ENCODE peak calls at places on chromosomes 6 and 20, in ten cellular contexts. J is lower lobe of right lung; R is WERI-Rb-1; Q is psoas muscle; N is right cardiac atrium; F is effector memory CD4-positive, alpha-beta T cell; Y is uterus; H is CD8-positive, alpha-beta memory T cell; W is transverse colon; A is pancreas. V is an unnamed sample.
A peak's percentile ranks its signal among the peaks of the same experiment; 100 is the strongest.

GRCh38 chr6:92352130-92352529 is 1067.2 kb downstream of the EPHA7 start:
- DNase-seq in J (no peak), R (no peak), Q (no peak), N (no peak), F (no peak), Y (no peak), H (no peak), W (no peak), A (no peak), V (no peak)

GRCh38 chr6:39075010-39075738 is 26.6 kb downstream of the GLP1R start:
- DNase-seq in J (no peak), R (peak; percentile 6), Q (no peak), N (peak; percentile 29), F (no peak), Y (no peak), H (no peak), W (no peak), A (no peak), V (peak; percentile 31)

GRCh38 chr6:165733487-165733791 is 70.4 kb upstream of the PDE10A start:
- DNase-seq in J (no peak), R (no peak), Q (no peak), N (no peak), F (no peak), Y (no peak), H (no peak), W (no peak), A (no peak), V (no peak)

GRCh38 chr6:36226648-36227047 is 30.1 kb downstream of the BRPF3 start:
- DNase-seq in J (no peak), R (no peak), Q (no peak), N (no peak), F (no peak), Y (no peak), H (no peak), W (no peak), A (no peak), V (no peak)

GRCh38 chr6:17281100-17281496 is at the start of gene RBM24:
- DNase-seq in J (peak; percentile 70), R (peak; percentile 91), Q (peak; percentile 74), N (peak; percentile 80), F (no peak), Y (peak; percentile 70), H (no peak), W (peak; percentile 82), A (peak; percentile 68), V (no peak)

GRCh38 chr6:154402081-154402780 is 45.6 kb upstream of the IPCEF1 start:
- DNase-seq in J (no peak), R (no peak), Q (no peak), N (no peak), F (no peak), Y (no peak), H (no peak), W (no peak), A (no peak), V (no peak)

GRCh38 chr20:7416382-7416781 is 523.9 kb downstream of the HAO1 start:
- DNase-seq in J (no peak), R (no peak), Q (no peak), N (no peak), F (no peak), Y (no peak), H (no peak), W (no peak), A (no peak), V (no peak)

GRCh38 chr6:46648869-46649488 is 3.6 kb downstream of the CYP39A1 start:
- DNase-seq in J (no peak), R (no peak), Q (no peak), N (no peak), F (no peak), Y (no peak), H (no peak), W (no peak), A (no peak), V (no peak)

GRCh38 chr20:9072741-9073310 is 3.9 kb downstream of the PLCB4 start:
- DNase-seq in J (no peak), R (no peak), Q (no peak), N (no peak), F (no peak), Y (no peak), H (no peak), W (no peak), A (no peak), V (no peak)

GRCh38 chr6:130513770-130514169 is 148.0 kb downstream of the TMEM200A start:
- DNase-seq in J (no peak), R (no peak), Q (no peak), N (no peak), F (peak; percentile 27), Y (no peak), H (peak; percentile 52), W (peak; percentile 9), A (no peak), V (peak; percentile 39)

GRCh38 chr6:7673063-7673536 is 52.8 kb upstream of the BMP6 start:
- DNase-seq in J (peak; percentile 62), R (peak; percentile 76), Q (peak; percentile 70), N (peak; percentile 76), F (no peak), Y (peak; percentile 30), H (no peak), W (peak; percentile 63), A (no peak), V (peak; percentile 55)

GRCh38 chr6:84426002-84426705 is 198.7 kb upstream of the CEP162 start:
- DNase-seq in J (no peak), R (no peak), Q (no peak), N (no peak), F (no peak), Y (no peak), H (no peak), W (no peak), A (no peak), V (no peak)

GRCh38 chr6:150755042-150755441 is 110.5 kb upstream of the MTHFD1L start:
- DNase-seq in J (no peak), R (no peak), Q (no peak), N (no peak), F (no peak), Y (no peak), H (no peak), W (no peak), A (no peak), V (no peak)

GRCh38 chr6:150755524-150755923 is 110.0 kb upstream of the MTHFD1L start:
- DNase-seq in J (no peak), R (no peak), Q (no peak), N (no peak), F (no peak), Y (no peak), H (no peak), W (no peak), A (no peak), V (no peak)

GRCh38 chr6:150751296-150751695 is 114.2 kb upstream of the MTHFD1L start:
- DNase-seq in J (no peak), R (no peak), Q (no peak), N (no peak), F (no peak), Y (no peak), H (no peak), W (no peak), A (no peak), V (no peak)

GRCh38 chr6:150753404-150754184 is 111.9 kb upstream of the MTHFD1L start:
- DNase-seq in J (no peak), R (no peak), Q (no peak), N (no peak), F (no peak), Y (no peak), H (no peak), W (no peak), A (no peak), V (no peak)

GRCh38 chr6:150752409-150752808 is 113.1 kb upstream of the MTHFD1L start:
- DNase-seq in J (no peak), R (no peak), Q (no peak), N (no peak), F (no peak), Y (no peak), H (no peak), W (no peak), A (no peak), V (no peak)
- H3K27ac ChIP-seq in J (no peak overlapping the region), R (no peak overlapping the region), Q (no peak overlapping the region), N (no peak overlapping the region), F (no peak overlapping the region), Y (no peak overlapping the region), H (no peak overlapping the region), W (no peak overlapping the region), A (no peak overlapping the region), V (no peak overlapping the region)

DNA sequence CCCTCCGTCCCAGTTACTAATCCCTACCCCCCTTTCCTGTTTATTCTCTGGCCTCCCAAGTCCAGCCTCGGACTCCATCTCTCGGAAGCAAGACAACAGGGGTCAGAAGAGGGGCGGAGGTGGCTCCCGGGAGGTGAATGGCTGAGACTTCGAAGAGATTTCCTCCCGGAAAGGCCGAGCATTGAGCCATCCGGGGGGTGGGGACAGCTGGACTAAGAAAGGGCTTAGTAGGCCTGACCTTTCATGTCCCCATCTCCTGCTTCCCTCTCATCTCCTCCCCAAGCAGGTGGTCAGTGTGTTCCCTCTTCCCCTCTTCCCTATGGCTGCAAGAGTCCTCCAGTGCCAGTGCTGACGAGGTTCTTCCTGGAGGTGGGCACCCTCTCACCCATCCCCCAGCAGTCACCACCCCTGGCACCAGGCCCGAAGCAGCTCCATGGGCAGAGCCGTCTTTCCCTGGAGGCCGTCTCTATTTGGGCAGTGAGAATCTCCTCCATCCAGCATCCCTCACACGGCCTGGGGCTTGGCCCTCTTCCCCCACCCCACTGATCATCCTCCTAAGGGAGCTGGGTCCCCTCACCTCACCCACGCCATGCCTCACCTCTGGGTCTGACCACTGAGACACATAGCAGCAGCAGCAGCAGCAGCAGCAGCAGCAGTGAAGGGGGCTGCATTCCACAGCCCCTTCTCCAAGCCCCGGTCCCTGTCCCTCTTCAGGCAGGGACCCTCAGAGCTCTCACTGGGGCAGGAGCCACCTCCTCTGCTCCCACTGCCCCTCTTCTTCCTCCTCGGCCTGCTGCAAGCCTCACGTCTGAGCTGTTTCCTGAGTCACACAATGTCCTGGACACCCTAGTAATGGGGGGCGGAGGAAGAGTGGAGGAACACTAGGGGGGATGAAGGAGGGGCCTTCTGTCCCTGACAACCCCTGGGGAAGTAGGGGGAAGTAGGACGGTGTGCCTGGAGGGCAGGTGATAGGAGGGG is at the start of gene NOTCH4:
- DNase-seq in J (no peak), R (no peak), Q (no peak), N (no peak), F (no peak), Y (no peak), H (no peak), W (no peak), A (no peak), V (no peak)
- H3K4me3 ChIP-seq in J (peak within 1 kb of the TSS; percentile 49), R (no peak within 1 kb of the TSS), Q (peak within 1 kb of the TSS; percentile 53), N (peak within 1 kb of the TSS; percentile 22), F (no peak within 1 kb of the TSS), Y (no peak within 1 kb of the TSS), H (no peak within 1 kb of the TSS), W (no peak within 1 kb of the TSS), A (no peak within 1 kb of the TSS), V (no peak within 1 kb of the TSS)

DNA sequence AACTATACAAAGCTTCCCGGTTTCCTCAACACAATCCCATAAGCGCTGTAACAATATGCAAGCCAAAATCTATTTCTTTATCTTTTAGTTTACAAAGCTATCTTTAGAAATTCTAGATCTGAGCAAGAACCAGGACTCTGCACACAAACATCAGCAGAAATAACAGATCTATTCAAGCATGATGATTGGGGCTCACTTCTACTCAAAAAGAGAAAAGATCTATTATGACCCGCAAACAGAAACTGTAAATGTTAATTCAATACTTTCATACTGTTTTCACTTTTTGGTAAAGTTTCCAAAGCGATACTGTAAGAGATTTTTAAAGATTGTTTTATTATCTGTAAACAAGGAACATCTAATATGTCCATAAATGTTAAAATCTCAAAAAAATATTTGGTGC is 86.6 kb downstream of the SESN1 start:
- DNase-seq in J (no peak), R (no peak), Q (no peak), N (no peak), F (no peak), Y (no peak), H (no peak), W (no peak), A (no peak), V (no peak)
- H3K27ac ChIP-seq in J (peak overlapping the region; percentile 98), R (peak overlapping the region; percentile 96), Q (peak overlapping the region; percentile 97), N (no peak overlapping the region), F (peak overlapping the region; percentile 97), Y (peak overlapping the region; percentile 97), H (peak overlapping the region; percentile 81), W (peak overlapping the region; percentile 99), A (peak overlapping the region; percentile 91), V (peak overlapping the region; percentile 97)

GRCh38 chr6:108118791-108119211 is 44.3 kb upstream of the OSTM1 start:
- DNase-seq in J (no peak), R (no peak), Q (no peak), N (no peak), F (no peak), Y (no peak), H (no peak), W (no peak), A (no peak), V (no peak)
- H3K4me3 ChIP-seq in J (peak overlapping the region; percentile 82), R (no peak overlapping the region), Q (peak overlapping the region; percentile 82), N (peak overlapping the region; percentile 81), F (peak overlapping the region; percentile 47), Y (peak overlapping the region; percentile 12), H (peak overlapping the region; percentile 57), W (peak overlapping the region; percentile 2), A (peak overlapping the region; percentile 75), V (peak overlapping the region; percentile 63)